ENCODE peak calls at places on chromosomes 3 and 15, in seven cellular contexts. X is neural progenitor cell; R is NCI-H187 treated with DMSO at 0.1 percent for 48 hours; V is effector memory CD4-positive, alpha-beta T cell; E is EH; W is amygdala; H is heart left ventricle. L is an unnamed sample.

GRCh38 chr15:35043380-35044095 is 41.6 kb downstream of the NANOGP8 start:
- DNase-seq in X (no peak), R (no peak), V (no peak), E (no peak), W (no peak), H (no peak), L (no peak)

GRCh38 chr15:36594556-36595090 is 15.2 kb downstream of the CDIN1 start:
- DNase-seq in X (no peak), R (no peak), V (no peak), E (no peak), W (no peak), H (no peak), L (no peak)

GRCh38 chr15:85404922-85405293 is 24.5 kb downstream of the AKAP13 start:
- DNase-seq in X (peak; percentile 14), R (no peak), V (no peak), E (peak; percentile 49), W (no peak), H (no peak), L (peak; percentile 38)

GRCh38 chr3:132788299-132788698 is 66.1 kb upstream of the NPHP3 start:
- DNase-seq in X (no peak), R (no peak), V (no peak), E (peak; percentile 88), W (peak; percentile 17), H (peak; percentile 23), L (peak; percentile 29)

GRCh38 chr3:46024131-46024530 is 3.2 kb downstream of the XCR1 start:
- DNase-seq in X (no peak), R (no peak), V (no peak), E (no peak), W (no peak), H (no peak), L (no peak)

GRCh38 chr3:46882377-46883015 is 5.0 kb downstream of the PTH1R start:
- DNase-seq in X (peak; percentile 62), R (no peak), V (no peak), E (peak; percentile 48), W (no peak), H (peak; percentile 59), L (peak; percentile 43)

GRCh38 chr3:129039271-129040038 is 21.1 kb upstream of the GP9 start:
- DNase-seq in X (no peak), R (no peak), V (no peak), E (no peak), W (peak; percentile 12), H (peak; percentile 69), L (peak; percentile 6)

GRCh38 chr3:172476339-172476738 is 28.1 kb upstream of the GHSR start:
- DNase-seq in X (no peak), R (no peak), V (no peak), E (no peak), W (no peak), H (no peak), L (no peak)

GRCh38 chr3:87873136-87873535 is 185.7 kb downstream of the CGGBP1 start:
- DNase-seq in X (no peak), R (no peak), V (no peak), E (peak; percentile 51), W (no peak), H (no peak), L (peak; percentile 22)

GRCh38 chr15:50872832-50873231 is 35.7 kb upstream of the AP4E1 start:
- DNase-seq in X (no peak), R (no peak), V (no peak), E (no peak), W (no peak), H (no peak), L (no peak)

GRCh38 chr3:194537732-194538247 is 51.0 kb upstream of the ATP13A3 start:
- DNase-seq in X (no peak), R (no peak), V (no peak), E (peak; percentile 89), W (no peak), H (no peak), L (peak; percentile 98)

GRCh38 chr3:128867200-128868125 is 12.0 kb upstream of the ACAD9 start:
- DNase-seq in X (no peak), R (no peak), V (no peak), E (peak; percentile 4), W (no peak), H (no peak), L (no peak)

GRCh38 chr3:21158801-21159564 is 592.0 kb downstream of the ZNF385D start:
- DNase-seq in X (no peak), R (no peak), V (no peak), E (peak; percentile 81), W (no peak), H (no peak), L (no peak)

GRCh38 chr3:66178206-66178605 is 42.6 kb upstream of the SLC25A26 start:
- DNase-seq in X (no peak), R (no peak), V (no peak), E (no peak), W (no peak), H (no peak), L (no peak)

GRCh38 chr3:10927551-10927950 is 65.0 kb upstream of the SLC6A1 start:
- DNase-seq in X (no peak), R (no peak), V (no peak), E (no peak), W (no peak), H (no peak), L (no peak)

L was measured in kidney tubule cell.